ENCODE peak calls at places on chromosomes 12 and 14, in seven cellular contexts. O is HFFc6, F is nephron progenitor cell, P is left ventricle myocardium inferior, S is body of pancreas, A is fibroblast of pulmonary artery, E is GM10248. Z is an unnamed sample.
A peak's percentile ranks its signal among the peaks of the same experiment; 100 is the strongest.

GRCh38 chr14:94689218-94689984 is 77.2 kb downstream of the SERPINA3 start:
- DNase-seq in O (no peak), F (peak; percentile 89), P (peak; percentile 58), S (peak; percentile 79), A (peak; percentile 53), E (peak; percentile 82), Z (peak; percentile 93)

GRCh38 chr12:55982319-55982936 is 8.6 kb downstream of the RAB5B start:
- DNase-seq in O (no peak), F (no peak), P (no peak), S (no peak), A (peak; percentile 82), E (peak; percentile 69), Z (no peak)

GRCh38 chr14:100546051-100546443 is 41.2 kb downstream of the BEGAIN start:
- DNase-seq in O (no peak), F (no peak), P (peak; percentile 35), S (no peak), A (no peak), E (peak; percentile 74), Z (no peak)

GRCh38 chr12:13981296-13981962 is at the start of gene GRIN2B:
- DNase-seq in O (no peak), F (peak; percentile 57), P (no peak), S (peak; percentile 8), A (no peak), E (no peak), Z (peak; percentile 43)

GRCh38 chr14:20610002-20610765 is 19.0 kb upstream of the RNASE12 start:
- DNase-seq in O (peak; percentile 91), F (peak; percentile 89), P (peak; percentile 79), S (peak; percentile 91), A (peak; percentile 79), E (peak; percentile 45), Z (peak; percentile 60)

GRCh38 chr14:103391048-103391447 is 5.8 kb downstream of the MARK3 start:
- DNase-seq in O (peak; percentile 57), F (no peak), P (no peak), S (no peak), A (peak; percentile 89), E (peak; percentile 48), Z (no peak)

GRCh38 chr12:4153343-4153892 is 120.1 kb upstream of the CCND2 start:
- DNase-seq in O (no peak), F (no peak), P (no peak), S (no peak), A (no peak), E (peak; percentile 78), Z (no peak)

GRCh38 chr12:124745891-124746570 is 117.6 kb downstream of the SCARB1 start:
- DNase-seq in O (peak; percentile 89), F (peak; percentile 87), P (peak; percentile 95), S (peak; percentile 91), A (peak; percentile 98), E (peak; percentile 52), Z (peak; percentile 74)

GRCh38 chr12:108665608-108666202 is 32.0 kb upstream of the SELPLG start:
- DNase-seq in O (no peak), F (no peak), P (no peak), S (no peak), A (no peak), E (no peak), Z (no peak)

GRCh38 chr12:132422057-132423043 is 67.6 kb upstream of the FBRSL1 start:
- DNase-seq in O (no peak), F (peak; percentile 62), P (no peak), S (no peak), A (no peak), E (no peak), Z (no peak)

GRCh38 chr12:53324113-53324778 is 2.8 kb upstream of the AAAS start:
- DNase-seq in O (no peak), F (peak; percentile 44), P (peak; percentile 28), S (peak; percentile 42), A (no peak), E (peak; percentile 76), Z (no peak)

GRCh38 chr12:112941528-112942335 is 3.5 kb downstream of the OAS3 start:
- DNase-seq in O (no peak), F (no peak), P (no peak), S (no peak), A (no peak), E (no peak), Z (no peak)

GRCh38 chr12:95836185-95836609 is 22.6 kb upstream of the SNRPF start:
- DNase-seq in O (peak; percentile 62), F (no peak), P (no peak), S (no peak), A (peak; percentile 49), E (no peak), Z (no peak)

GRCh38 chr12:7017870-7018349 is 366 bp downstream of the LPCAT3 start:
- DNase-seq in O (no peak), F (peak; percentile 77), P (no peak), S (no peak), A (no peak), E (no peak), Z (no peak)

GRCh38 chr12:125079943-125080645 is 14.9 kb downstream of the AACS start:
- DNase-seq in O (no peak), F (no peak), P (peak; percentile 54), S (no peak), A (peak; percentile 16), E (no peak), Z (no peak)

GRCh38 chr12:62776575-62776974 is 158.4 kb downstream of the PPM1H start:
- DNase-seq in O (no peak), F (no peak), P (no peak), S (no peak), A (no peak), E (no peak), Z (no peak)

DNA sequence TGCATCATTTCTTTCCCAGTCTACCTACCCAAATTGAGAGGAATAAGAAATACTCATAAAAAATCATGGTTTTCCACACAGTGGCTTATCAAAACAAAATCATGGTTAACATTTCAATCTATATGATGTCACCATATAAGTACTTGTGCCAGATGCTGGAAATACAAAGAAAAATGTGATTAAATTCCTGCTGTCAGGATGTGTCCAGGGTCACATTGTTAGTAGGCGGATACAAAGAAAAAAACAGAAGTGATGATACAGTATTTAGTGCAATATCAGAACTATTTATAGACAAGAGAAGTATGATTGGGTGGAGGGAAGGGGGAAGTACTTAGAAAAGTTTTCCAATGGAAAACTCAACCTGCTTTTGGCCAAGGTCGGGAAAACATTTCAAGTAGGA is 47.0 kb upstream of the OR6J1 start:
- DNase-seq in O (peak; percentile 77), F (no peak), P (no peak), S (no peak), A (peak; percentile 66), E (no peak), Z (no peak)
- TF ChIP-seq CTCF in O (no peak), F (no peak), P (no peak), S (no peak), A (no peak), E (no peak), Z (no peak)

GRCh38 chr14:65501328-65501727 is 88.8 kb downstream of the FUT8 start:
- DNase-seq in O (no peak), F (no peak), P (no peak), S (no peak), A (no peak), E (no peak), Z (no peak)
- TF ChIP-seq CTCF in O (peak; percentile 30), F (no peak), P (no peak), S (no peak), A (peak; percentile 25), E (no peak), Z (no peak)

GRCh38 chr12:5910790-5911548 is 34.1 kb downstream of the ANO2 start:
- DNase-seq in O (no peak), F (no peak), P (no peak), S (no peak), A (no peak), E (no peak), Z (no peak)

GRCh38 chr12:5914387-5915149 is 30.5 kb downstream of the ANO2 start:
- DNase-seq in O (no peak), F (no peak), P (no peak), S (no peak), A (no peak), E (no peak), Z (no peak)

GRCh38 chr12:5915511-5915910 is 29.5 kb downstream of the ANO2 start:
- DNase-seq in O (no peak), F (no peak), P (no peak), S (no peak), A (no peak), E (no peak), Z (no peak)

GRCh38 chr12:5912011-5912410 is 33.0 kb downstream of the ANO2 start:
- DNase-seq in O (no peak), F (no peak), P (no peak), S (no peak), A (no peak), E (no peak), Z (no peak)

DNA sequence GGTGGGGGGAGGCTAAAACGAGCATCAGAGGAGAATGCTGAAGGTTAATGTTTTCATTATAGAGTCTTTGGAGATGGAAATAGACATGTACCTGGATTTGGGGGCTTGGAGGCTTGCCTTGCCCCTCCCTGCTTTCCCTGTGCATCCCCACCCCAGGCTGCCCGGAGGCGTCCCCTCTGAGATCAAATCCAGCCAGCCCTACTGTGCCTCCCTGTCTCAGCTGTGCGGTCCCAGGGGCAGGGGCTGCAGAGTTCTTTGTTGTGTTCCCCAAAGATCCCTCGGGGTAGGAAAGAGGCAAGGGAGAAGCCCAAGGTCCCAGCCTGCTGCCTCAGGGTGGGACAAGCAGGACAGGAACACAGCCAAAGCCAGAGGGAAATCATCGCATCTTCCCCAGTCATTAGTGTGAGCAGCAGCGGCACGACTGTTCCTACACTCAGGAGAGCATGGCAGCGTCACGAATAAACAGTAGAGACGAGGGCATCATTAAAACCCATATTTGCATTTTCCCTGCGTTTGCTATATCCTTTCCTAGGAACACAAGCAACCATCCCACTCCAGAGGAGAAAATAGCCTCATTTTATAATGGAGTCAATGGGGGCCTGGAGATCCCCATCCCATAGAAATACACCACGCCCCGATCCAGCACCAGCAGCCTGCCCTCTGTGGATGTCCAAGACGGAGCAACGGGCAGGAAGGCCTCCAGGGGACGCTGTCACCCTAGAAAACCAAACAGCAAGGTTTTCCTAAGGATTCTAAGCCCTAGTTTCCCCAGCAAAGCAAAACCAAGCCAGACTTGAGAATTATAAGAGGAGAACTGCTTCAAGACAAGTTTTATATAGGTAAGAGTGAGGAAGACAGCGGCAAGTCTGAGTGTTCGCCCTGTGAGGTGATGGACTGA is 32.4 kb downstream of the ANO2 start:
- DNase-seq in O (no peak), F (peak; percentile 56), P (no peak), S (no peak), A (no peak), E (no peak), Z (no peak)
- TF ChIP-seq CTCF in O (peak; percentile 70), F (peak; percentile 76), P (no peak), S (no peak), A (peak; percentile 14), E (no peak), Z (no peak)

GRCh38 chr14:99266181-99267178 is 5.5 kb downstream of the BCL11B start:
- DNase-seq in O (peak; percentile 48), F (peak; percentile 88), P (peak; percentile 68), S (peak; percentile 81), A (peak; percentile 73), E (peak; percentile 75), Z (peak; percentile 70)
- TF ChIP-seq CTCF in O (peak; percentile 98), F (peak; percentile 100), P (peak; percentile 98), S (peak; percentile 94), A (peak; percentile 99), E (peak; percentile 99), Z (peak; percentile 91)

DNA sequence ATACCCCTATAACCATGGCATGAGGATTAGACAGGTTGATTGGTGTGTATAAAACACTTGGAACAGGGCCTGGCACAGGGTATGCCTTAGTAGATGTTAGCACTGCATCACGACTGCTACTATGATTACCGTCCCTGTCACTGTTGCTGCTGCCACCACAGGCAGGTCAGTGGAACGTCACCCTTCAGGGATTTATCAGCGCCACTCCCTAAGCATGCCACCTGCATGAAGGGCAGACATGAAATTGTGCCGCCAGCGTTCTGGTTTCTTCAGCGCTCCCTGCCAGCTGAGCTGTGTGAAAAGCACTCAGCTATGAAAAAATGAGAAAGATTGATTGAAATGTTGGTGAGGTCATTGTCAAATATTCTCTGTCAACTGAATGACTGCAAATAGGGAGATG is 477.0 kb downstream of the DPF3 start:
- DNase-seq in O (no peak), F (no peak), P (no peak), S (peak; percentile 12), A (no peak), E (no peak), Z (no peak)
- TF ChIP-seq CTCF in O (no peak), F (no peak), P (peak; percentile 25), S (no peak), A (no peak), E (peak; percentile 15), Z (no peak)